ENCODE peak calls at places on chromosomes 5 and 9, in five cellular contexts. Z is NB4, Y is NCI-H1417 treated with DMSO at 0.1 percent for 48 hours, M is HAP-1, P is LoVo. E is an unnamed sample.

GRCh38 chr5:59571077-59571476 is 322.4 kb downstream of the PDE4D start:
- DNase-seq in P (no peak), Y (no peak), Z (no peak), M (no peak), E (no peak)

GRCh38 chr5:9502435-9502834 is 43.4 kb downstream of the SEMA5A start:
- DNase-seq in P (no peak), Z (no peak), M (no peak), Y (no peak), E (no peak)

GRCh38 chr9:93648836-93649235 is 72.5 kb downstream of the PHF2 start:
- DNase-seq in M (no peak), Z (no peak), Y (no peak), P (no peak), E (no peak)

GRCh38 chr5:143613329-143613728 is 198.6 kb upstream of the HMHB1 start:
- DNase-seq in M (no peak), P (no peak), Y (no peak), Z (no peak), E (no peak)

GRCh38 chr5:65623482-65623881 is 651 bp downstream of the TRIM23 start:
- DNase-seq in M (no peak), Z (peak), Y (no peak), P (no peak), E (no peak)

GRCh38 chr9:93119953-93120845 is 13.9 kb downstream of the NINJ1 start:
- DNase-seq in P (peak), Z (peak), M (no peak), Y (no peak), E (peak)

GRCh38 chr5:139642891-139643871 is 5.0 kb upstream of the CXXC5 start:
- DNase-seq in M (no peak), Z (peak), Y (no peak), P (peak), E (no peak)

GRCh38 chr5:80033513-80033912 is 1.6 kb upstream of the THBS4 start:
- DNase-seq in P (no peak), Z (no peak), Y (no peak), M (no peak), E (no peak)

GRCh38 chr5:112697833-112698232 is 39.9 kb upstream of the APC start:
- DNase-seq in M (no peak), P (no peak), Z (no peak), Y (no peak), E (no peak)

GRCh38 chr9:4855861-4856260 is 63.1 kb downstream of the RCL1 start:
- DNase-seq in P (no peak), Z (no peak), M (no peak), Y (no peak), E (no peak)

GRCh38 chr9:121357011-121357410 is 13.0 kb downstream of the STOM start:
- DNase-seq in P (peak), Y (no peak), Z (no peak), M (no peak), E (no peak)

GRCh38 chr9:97696025-97696822 is 916 bp downstream of the XPA start:
- DNase-seq in P (no peak), Y (no peak), Z (no peak), M (peak), E (peak)

GRCh38 chr9:121709798-121710197 is 58.4 kb downstream of the DAB2IP start:
- DNase-seq in Y (no peak), P (no peak), M (no peak), Z (no peak), E (no peak)

GRCh38 chr9:115063058-115063850 is 54.7 kb downstream of the TNC start:
- DNase-seq in P (no peak), Z (no peak), M (no peak), Y (no peak), E (no peak)

GRCh38 chr5:132269635-132270344 is 12.3 kb downstream of the PDLIM4 start:
- DNase-seq in Z (no peak), P (no peak), Y (no peak), M (no peak), E (no peak)

GRCh38 chr9:124906966-124907365 is 33.9 kb downstream of the GOLGA1 start:
- DNase-seq in M (no peak), Y (no peak), Z (no peak), P (no peak), E (no peak)

GRCh38 chr5:32100230-32100629 is 73.9 kb downstream of the GOLPH3 start:
- DNase-seq in Y (no peak), Z (no peak), P (no peak), M (no peak), E (no peak)

GRCh38 chr9:129270205-129270604 is 92.1 kb upstream of the IER5L start:
- DNase-seq in Y (no peak), P (no peak), Z (no peak), M (no peak), E (no peak)

GRCh38 chr5:112694853-112695709 is 42.6 kb upstream of the APC start:
- DNase-seq in M (no peak), P (no peak), Y (no peak), Z (peak), E (peak)

GRCh38 chr9:109627042-109627441 is 128.9 kb upstream of the PTPN3 start:
- DNase-seq in Z (no peak), M (no peak), Y (no peak), P (no peak), E (no peak)

GRCh38 chr9:6538666-6539071 is 106.9 kb downstream of the GLDC start:
- DNase-seq in Z (no peak), M (no peak), P (no peak), Y (no peak), E (no peak)

E was measured in AML-193.